ENCODE peak calls at places on chromosome 6, in five cellular contexts. M is CD8-positive, alpha-beta T cell; G is substantia nigra; Z is hepatocyte; H is IMR-90. D is an unnamed sample.
A peak's percentile ranks its signal among the peaks of the same experiment; 100 is the strongest.

GRCh38 chr6:118896339-118897136 is 2.6 kb downstream of the ASF1A start:
- DNase-seq in M (no peak), H (peak; percentile 69), Z (peak; percentile 40), G (no peak), D (peak; percentile 64)

GRCh38 chr6:128827675-128828464 is 55.1 kb upstream of the LAMA2 start:
- DNase-seq in H (peak; percentile 73), G (no peak), M (no peak), Z (no peak), D (no peak)

GRCh38 chr6:148440021-148440420 is 97.4 kb downstream of the SASH1 start:
- DNase-seq in Z (no peak), M (no peak), G (no peak), H (no peak), D (no peak)

GRCh38 chr6:43772571-43773049 is 2.6 kb downstream of the VEGFA start:
- DNase-seq in M (no peak), H (no peak), Z (no peak), G (no peak), D (peak; percentile 45)

GRCh38 chr6:2221724-2222274 is 23.6 kb downstream of the GMDS start:
- DNase-seq in Z (no peak), G (no peak), H (no peak), M (no peak), D (no peak)

GRCh38 chr6:105896821-105897095 is 189.4 kb upstream of the PRDM1 start:
- DNase-seq in G (no peak), M (no peak), Z (peak; percentile 35), H (no peak), D (no peak)

GRCh38 chr6:70524721-70525286 is 41.9 kb upstream of the SDHAF4 start:
- DNase-seq in H (peak; percentile 0), G (no peak), M (no peak), Z (no peak), D (no peak)

GRCh38 chr6:36029464-36029863 is 1.9 kb downstream of the MAPK14 start:
- DNase-seq in M (no peak), Z (no peak), G (no peak), H (peak; percentile 85), D (peak; percentile 60)

GRCh38 chr6:73030257-73030656 is 195.0 kb downstream of the KHDC1L start:
- DNase-seq in H (no peak), G (no peak), M (no peak), Z (no peak), D (no peak)

GRCh38 chr6:109456710-109457595 is 1.4 kb upstream of the MICAL1 start:
- DNase-seq in M (no peak), G (peak; percentile 54), H (peak; percentile 31), Z (no peak), D (no peak)

GRCh38 chr6:22219916-22220315 is 76.9 kb downstream of the PRL start:
- DNase-seq in M (no peak), H (peak; percentile 20), Z (no peak), G (no peak), D (no peak)

GRCh38 chr6:169933839-169934698 is 182.6 kb downstream of the ERMARD start:
- DNase-seq in M (no peak), G (no peak), Z (no peak), H (no peak), D (no peak)

GRCh38 chr6:23180504-23181293 is 611.3 kb downstream of the HDGFL1 start:
- DNase-seq in H (peak; percentile 90), Z (peak; percentile 51), G (peak; percentile 30), M (no peak), D (no peak)

GRCh38 chr6:30686908-30687658 is 638 bp upstream of the PPP1R18 start:
- DNase-seq in G (peak; percentile 54), H (peak; percentile 96), Z (peak; percentile 88), M (peak; percentile 77), D (peak; percentile 96)

GRCh38 chr6:137373296-137373695 is 120.9 kb downstream of the OLIG3 start:
- DNase-seq in H (no peak), M (no peak), G (no peak), Z (no peak), D (no peak)

GRCh38 chr6:103893082-103893481 is 966.6 kb downstream of the HACE1 start:
- DNase-seq in G (no peak), M (no peak), H (no peak), Z (peak; percentile 19), D (no peak)

GRCh38 chr6:34745277-34746103 is 11.8 kb upstream of the SNRPC start:
- DNase-seq in M (no peak), G (no peak), Z (peak; percentile 78), H (peak; percentile 72), D (peak; percentile 9)

GRCh38 chr6:15521516-15521915 is 141.3 kb downstream of the DTNBP1 start:
- DNase-seq in G (no peak), Z (no peak), H (no peak), M (no peak), D (no peak)

GRCh38 chr6:69974193-69974592 is 107.8 kb downstream of the COL19A1 start:
- DNase-seq in M (no peak), G (no peak), H (peak; percentile 11), Z (peak; percentile 78), D (no peak)

GRCh38 chr6:147782302-147782701 is 273.8 kb downstream of the SAMD5 start:
- DNase-seq in Z (peak; percentile 40), M (no peak), G (no peak), H (peak; percentile 77), D (no peak)

GRCh38 chr6:137266032-137266586 is 46.9 kb upstream of the IFNGR1 start:
- DNase-seq in H (no peak), Z (no peak), G (no peak), M (no peak), D (no peak)

GRCh38 chr6:35014341-35014740 is 125.3 kb downstream of the ANKS1A start:
- DNase-seq in H (no peak), M (no peak), G (peak; percentile 46), Z (no peak), D (no peak)

GRCh38 chr6:161272600-161273355 is 1.1 kb downstream of the AGPAT4 start:
- DNase-seq in G (no peak), Z (peak; percentile 51), M (no peak), H (peak; percentile 59), D (no peak)

GRCh38 chr6:3164388-3164787 is 7.0 kb upstream of the TUBB2A start:
- DNase-seq in Z (no peak), M (no peak), G (no peak), H (no peak), D (no peak)

GRCh38 chr6:133632206-133632605 is 256.7 kb upstream of the TCF21 start:
- DNase-seq in M (no peak), H (peak; percentile 71), Z (peak; percentile 24), G (no peak), D (no peak)

GRCh38 chr6:69622230-69622629 is 174.6 kb downstream of the LMBRD1 start:
- DNase-seq in Z (no peak), H (no peak), G (no peak), M (no peak), D (no peak)

GRCh38 chr6:36326351-36326995 is 10.2 kb downstream of the BNIP5 start:
- DNase-seq in Z (peak; percentile 45), G (no peak), M (no peak), H (peak; percentile 27), D (no peak)

GRCh38 chr6:122365775-122366403 is 33.6 kb upstream of the HSF2 start:
- DNase-seq in M (no peak), H (no peak), Z (peak; percentile 11), G (no peak), D (no peak)

GRCh38 chr6:14739830-14740229 is 506.0 kb upstream of the JARID2 start:
- DNase-seq in H (no peak), Z (no peak), G (no peak), M (no peak), D (no peak)

GRCh38 chr6:167214216-167214615 is 56.4 kb upstream of the GPR31 start:
- DNase-seq in G (no peak), Z (no peak), H (no peak), M (no peak), D (no peak)

GRCh38 chr6:156699017-156699421 is 78.2 kb upstream of the ARID1B start:
- DNase-seq in G (no peak), Z (no peak), M (no peak), H (peak; percentile 91), D (no peak)

GRCh38 chr6:157145656-157146285 is 177.5 kb downstream of the TMEM242 start:
- DNase-seq in H (peak; percentile 50), Z (peak; percentile 52), G (no peak), M (no peak), D (no peak)

GRCh38 chr6:39313526-39314272 is 520 bp downstream of the KCNK17 start:
- DNase-seq in Z (peak; percentile 31), G (no peak), H (no peak), M (no peak), D (no peak)

D was measured in KBM-7.